ENCODE peak calls at places on chromosomes 13 and 19, in six cellular contexts. E is progenitor cell of endocrine pancreas; R is hypothalamus; K is stimulated activated CD8-positive, alpha-beta memory T cell treated with anti-CD3 and anti-CD28 coated beads, Interleukin-15, amount 100 ng/mL, for 4 hours; T is HuH-7; B is CD8-positive, alpha-beta memory T cell. I is an unnamed sample.

GRCh38 chr13:46288570-46289259 is 77.0 kb downstream of the LRRC63 start:
- DNase-seq in E (no peak), R (no peak), K (no peak), T (peak; percentile 16), B (peak; percentile 57), I (no peak)

GRCh38 chr19:15181394-15181793 is 19.4 kb downstream of the NOTCH3 start:
- DNase-seq in E (no peak), R (no peak), K (no peak), T (no peak), B (no peak), I (peak; percentile 4)

GRCh38 chr19:51417107-51417806 is at the start of gene SIGLEC10:
- DNase-seq in E (no peak), R (no peak), K (no peak), T (no peak), B (no peak), I (no peak)

GRCh38 chr13:75418997-75419396 is 63.0 kb downstream of the TBC1D4 start:
- DNase-seq in E (no peak), R (no peak), K (no peak), T (no peak), B (no peak), I (no peak)

GRCh38 chr19:2820112-2820702 is 539 bp downstream of the ZNF554 start:
- DNase-seq in E (no peak), R (peak; percentile 13), K (no peak), T (no peak), B (no peak), I (peak; percentile 94)

GRCh38 chr13:28401303-28402056 is 93.4 kb downstream of the FLT1 start:
- DNase-seq in E (no peak), R (no peak), K (no peak), T (no peak), B (no peak), I (peak; percentile 37)

GRCh38 chr19:55153652-55154264 is 3.8 kb downstream of the TNNI3 start:
- DNase-seq in E (no peak), R (no peak), K (no peak), T (no peak), B (no peak), I (peak; percentile 11)

GRCh38 chr19:47512183-47512947 is 2.5 kb downstream of the NAPA start:
- DNase-seq in E (no peak), R (no peak), K (no peak), T (no peak), B (no peak), I (no peak)

GRCh38 chr19:19480688-19481087 is 34.7 kb downstream of the TSSK6 start:
- DNase-seq in E (no peak), R (no peak), K (no peak), T (no peak), B (no peak), I (peak; percentile 73)

GRCh38 chr19:35718345-35719041 is 690 bp downstream of the KMT2B start:
- DNase-seq in E (no peak), R (no peak), K (no peak), T (peak; percentile 52), B (peak; percentile 43), I (peak; percentile 96)

GRCh38 chr19:18551631-18552030 is 6.0 kb upstream of the KXD1 start:
- DNase-seq in E (no peak), R (no peak), K (no peak), T (no peak), B (no peak), I (peak; percentile 30)

GRCh38 chr19:58397533-58398037 is 2.1 kb downstream of the RNF225 start:
- DNase-seq in E (no peak), R (no peak), K (no peak), T (no peak), B (no peak), I (peak; percentile 89)

GRCh38 chr19:55341191-55342043 is 1.7 kb downstream of the KMT5C start:
- DNase-seq in E (peak; percentile 72), R (peak; percentile 33), K (no peak), T (peak; percentile 96), B (peak; percentile 17), I (peak; percentile 99)

GRCh38 chr13:83229574-83230300 is 652.5 kb downstream of the SLITRK1 start:
- DNase-seq in E (no peak), R (no peak), K (no peak), T (no peak), B (no peak), I (no peak)

GRCh38 chr19:15108145-15108844 is 1.1 kb downstream of the SYDE1 start:
- DNase-seq in E (no peak), R (no peak), K (no peak), T (no peak), B (no peak), I (peak; percentile 94)

GRCh38 chr13:45875951-45876350 is 24.4 kb upstream of the SIAH3 start:
- DNase-seq in E (no peak), R (no peak), K (no peak), T (no peak), B (no peak), I (no peak)

GRCh38 chr19:30662211-30662861 is 290.2 kb downstream of the ZNF536 start:
- DNase-seq in E (no peak), R (no peak), K (no peak), T (no peak), B (no peak), I (no peak)

GRCh38 chr19:31943305-31943704 is 402.1 kb upstream of the ZNF507 start:
- DNase-seq in E (no peak), R (no peak), K (no peak), T (no peak), B (no peak), I (no peak)

GRCh38 chr19:13795595-13796300 is 505 bp downstream of the ZSWIM4 start:
- DNase-seq in E (no peak), R (peak; percentile 27), K (no peak), T (no peak), B (no peak), I (peak; percentile 82)

GRCh38 chr13:114260818-114261217 is 20.6 kb upstream of the UPF3A start:
- DNase-seq in E (no peak), R (no peak), K (no peak), T (no peak), B (no peak), I (no peak)

I was measured in osteoblast.